ENCODE peak calls at places on chromosomes 2 and 18, in eight cellular contexts. X is B cell, Q is colonic mucosa, C is dorsolateral prefrontal cortex, Y is mesothelial cell of epicardium, D is brain microvascular endothelial cell, B is OCI-LY7, U is right lobe of liver. S is an unnamed sample.

GRCh38 chr2:239239607-239240479 is 161.0 kb downstream of the HDAC4 start:
- DNase-seq in X (no peak), Q (no peak), C (no peak), Y (no peak), D (no peak), B (no peak), U (peak), S (peak)

GRCh38 chr2:163681765-163682164 is 54.0 kb downstream of the FIGN start:
- DNase-seq in X (no peak), Q (no peak), C (no peak), Y (no peak), D (no peak), B (no peak), U (no peak), S (no peak)

GRCh38 chr2:194319222-194319992 is 1337.6 kb upstream of the SLC39A10 start:
- DNase-seq in X (no peak), Q (no peak), C (no peak), Y (no peak), D (no peak), B (peak), U (no peak), S (no peak)

GRCh38 chr2:72035518-72036172 is 112.0 kb downstream of the CYP26B1 start:
- DNase-seq in X (no peak), Q (no peak), C (no peak), Y (no peak), D (peak), B (no peak), U (no peak), S (peak)

GRCh38 chr2:238873401-238873801 is 25.5 kb downstream of the TWIST2 start:
- DNase-seq in X (no peak), Q (no peak), C (no peak), Y (no peak), D (no peak), B (no peak), U (no peak), S (no peak)

GRCh38 chr2:175203621-175204496 is 22.3 kb upstream of the ATP5MC3 start:
- DNase-seq in X (no peak), Q (peak), C (peak), Y (peak), D (peak), B (peak), U (peak), S (no peak)

GRCh38 chr2:30758315-30758714 is 48.9 kb downstream of the CAPN13 start:
- DNase-seq in X (no peak), Q (no peak), C (no peak), Y (no peak), D (no peak), B (no peak), U (peak), S (no peak)

GRCh38 chr2:105712981-105713596 is 31.6 kb upstream of the NCK2 start:
- DNase-seq in X (no peak), Q (no peak), C (no peak), Y (no peak), D (no peak), B (no peak), U (no peak), S (no peak)

GRCh38 chr2:48118895-48119294 is 212.6 kb upstream of the FBXO11 start:
- DNase-seq in X (no peak), Q (no peak), C (no peak), Y (no peak), D (no peak), B (no peak), U (no peak), S (no peak)

GRCh38 chr2:222907790-222908431 is 47.1 kb downstream of the ACSL3 start:
- DNase-seq in X (no peak), Q (no peak), C (no peak), Y (no peak), D (no peak), B (no peak), U (no peak), S (no peak)

DNA sequence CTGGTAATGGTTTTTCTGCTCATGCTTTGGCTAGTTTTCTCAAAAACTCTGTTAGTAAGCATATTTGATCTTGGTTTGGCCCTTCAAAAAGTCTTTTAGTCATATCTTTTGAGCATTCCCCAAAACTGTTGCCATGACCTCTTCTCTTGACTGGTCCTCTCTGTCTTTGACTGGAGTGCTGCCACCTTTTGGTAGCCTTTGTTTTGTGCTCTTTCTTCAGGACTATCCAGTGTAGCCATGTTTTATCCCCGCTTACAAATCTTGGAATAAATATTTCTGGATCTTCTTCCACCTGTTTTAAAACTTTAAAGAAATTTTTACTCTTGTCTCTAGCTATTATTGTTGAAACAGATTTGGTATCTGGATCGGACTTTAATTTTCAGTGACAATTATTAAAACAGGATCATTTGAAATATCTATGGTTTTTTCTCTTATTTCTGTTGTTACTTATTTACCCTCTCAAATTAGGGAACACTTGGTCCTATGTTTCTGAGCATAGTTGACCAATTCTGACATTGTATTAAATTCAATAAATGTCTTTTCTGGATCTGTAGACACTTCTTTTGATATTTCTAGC is 965 bp upstream of the ELOA2 start:
- DNase-seq in X (no peak), Q (peak), C (no peak), Y (no peak), D (peak), B (peak), U (no peak), S (no peak)
- TF ChIP-seq CTCF in X (no peak), Q (no peak), C (no peak), Y (no peak), D (peak), B (peak), U (peak), S (peak)

GRCh38 chr2:74917702-74918619 is 40.5 kb upstream of the POLE4 start:
- DNase-seq in X (no peak), Q (no peak), C (no peak), Y (no peak), D (peak), B (no peak), U (no peak), S (no peak)

GRCh38 chr2:74921236-74921736 is 37.2 kb upstream of the POLE4 start:
- DNase-seq in X (no peak), Q (no peak), C (no peak), Y (no peak), D (no peak), B (no peak), U (no peak), S (no peak)

GRCh38 chr2:74922592-74923227 is 35.7 kb upstream of the POLE4 start:
- DNase-seq in X (no peak), Q (no peak), C (no peak), Y (no peak), D (no peak), B (no peak), U (no peak), S (no peak)

GRCh38 chr2:74916394-74916793 is 42.0 kb upstream of the POLE4 start:
- DNase-seq in X (no peak), Q (no peak), C (no peak), Y (no peak), D (no peak), B (no peak), U (no peak), S (no peak)

DNA sequence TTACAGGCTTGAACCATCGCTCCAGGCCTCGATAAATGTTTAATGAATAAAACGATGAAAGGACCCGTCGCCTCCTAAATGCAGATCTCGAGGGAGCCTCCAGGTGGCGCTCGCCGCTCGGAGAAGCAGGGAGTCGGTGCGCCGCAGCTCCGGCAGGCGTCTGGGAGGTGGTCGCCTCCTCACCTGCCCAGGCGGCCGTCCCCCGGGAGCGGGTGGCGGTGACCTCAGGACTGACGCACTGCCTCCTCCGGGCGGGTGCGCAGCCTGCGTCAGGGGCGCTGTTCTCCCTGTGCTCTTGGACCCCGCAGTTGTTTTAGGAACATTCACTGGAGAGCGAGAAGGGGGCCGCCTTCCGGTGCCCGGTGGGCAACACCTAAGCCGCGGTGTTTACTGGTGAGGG is 38.6 kb upstream of the POLE4 start:
- DNase-seq in X (peak), Q (peak), C (peak), Y (peak), D (peak), B (peak), U (peak), S (peak)
- TF ChIP-seq CTCF in X (peak), Q (peak), C (peak), Y (peak), D (peak), B (peak), U (peak), S (peak)

GRCh38 chr2:27442282-27442980 is at the start of gene KRTCAP3:
- DNase-seq in X (peak), Q (peak), C (no peak), Y (peak), D (no peak), B (peak), U (peak), S (no peak)

GRCh38 chr2:27445155-27445554 is 3.0 kb downstream of the KRTCAP3 start:
- DNase-seq in X (no peak), Q (no peak), C (no peak), Y (no peak), D (no peak), B (no peak), U (no peak), S (no peak)

GRCh38 chr2:27441226-27441926 is 805 bp upstream of the KRTCAP3 start:
- DNase-seq in X (no peak), Q (no peak), C (no peak), Y (no peak), D (no peak), B (no peak), U (no peak), S (no peak)

GRCh38 chr2:27442981-27443323 is 771 bp downstream of the KRTCAP3 start:
- DNase-seq in X (no peak), Q (peak), C (no peak), Y (no peak), D (no peak), B (no peak), U (no peak), S (no peak)

DNA sequence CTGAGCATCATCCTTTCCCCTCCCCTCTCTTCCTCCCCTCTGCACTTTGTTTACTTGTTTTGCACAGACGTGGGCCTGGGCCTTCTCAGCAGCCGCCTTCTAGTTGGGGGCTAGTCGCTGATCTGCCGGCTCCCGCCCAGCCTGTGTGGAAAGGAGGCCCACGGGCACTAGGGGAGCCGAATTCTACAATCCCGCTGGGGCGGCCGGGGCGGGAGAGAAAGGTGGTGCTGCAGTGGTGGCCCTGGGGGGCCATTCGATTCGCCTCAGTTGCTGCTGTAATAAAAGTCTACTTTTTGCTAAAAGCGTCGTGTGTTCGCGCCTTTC is 261 bp upstream of the KRTCAP3 start:
- DNase-seq in X (no peak), Q (no peak), C (no peak), Y (no peak), D (no peak), B (no peak), U (no peak), S (no peak)
- TF ChIP-seq CTCF in X (peak), Q (no peak), C (no peak), Y (no peak), D (peak), B (peak), U (no peak), S (no peak)

GRCh38 chr2:116692988-116693387 is 1121.5 kb upstream of the DDX18 start:
- DNase-seq in X (no peak), Q (no peak), C (no peak), Y (no peak), D (no peak), B (no peak), U (no peak), S (no peak)

GRCh38 chr2:116696903-116697302 is 1117.6 kb upstream of the DDX18 start:
- DNase-seq in X (no peak), Q (no peak), C (no peak), Y (no peak), D (no peak), B (no peak), U (no peak), S (no peak)

DNA sequence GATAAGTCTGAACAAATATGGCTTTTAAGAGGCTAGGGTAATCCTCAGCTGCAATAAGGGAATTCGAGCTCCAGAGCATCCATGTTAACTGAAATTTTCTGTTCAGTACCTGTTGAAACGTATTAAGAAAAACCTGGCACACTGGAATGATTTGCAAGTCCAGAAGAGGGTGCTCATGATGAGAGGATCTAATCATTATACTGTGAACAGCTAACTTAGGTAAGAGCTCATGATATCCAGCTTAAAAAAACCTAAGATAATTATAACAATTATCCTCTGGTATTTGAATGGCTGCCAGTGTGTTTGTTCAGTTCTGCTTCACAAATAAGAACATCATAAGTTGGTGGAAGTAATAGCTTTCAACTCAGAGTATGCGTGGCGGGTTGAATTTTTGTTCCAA is 1118.3 kb upstream of the DDX18 start:
- DNase-seq in X (no peak), Q (no peak), C (no peak), Y (no peak), D (no peak), B (no peak), U (no peak), S (no peak)
- TF ChIP-seq CTCF in X (no peak), Q (no peak), C (no peak), Y (no peak), D (no peak), B (no peak), U (no peak), S (no peak)

GRCh38 chr2:68487773-68488355 is 20.5 kb downstream of the APLF start:
- DNase-seq in X (peak), Q (no peak), C (no peak), Y (no peak), D (no peak), B (peak), U (no peak), S (no peak)

GRCh38 chr2:68491582-68491981 is 24.2 kb downstream of the APLF start:
- DNase-seq in X (no peak), Q (no peak), C (no peak), Y (no peak), D (no peak), B (no peak), U (no peak), S (no peak)

DNA sequence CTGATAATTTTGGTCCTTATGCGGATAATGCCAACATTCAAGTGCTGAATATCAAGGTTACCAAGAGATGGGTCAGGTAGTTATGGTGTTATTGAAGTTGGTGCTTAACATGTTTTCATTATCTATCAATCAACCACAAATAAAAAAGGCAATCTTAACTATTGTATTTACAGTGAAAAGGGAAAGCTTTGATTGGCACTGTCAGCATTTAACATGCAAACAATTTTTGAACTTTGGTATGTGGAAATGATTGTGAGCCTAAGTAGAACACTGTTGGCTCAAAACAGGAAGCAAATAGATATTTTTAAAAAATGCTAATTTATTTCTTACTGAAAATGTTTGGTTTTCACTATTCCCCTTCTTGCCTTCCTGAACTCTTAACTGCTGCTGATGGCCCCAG is 21.9 kb downstream of the APLF start:
- DNase-seq in X (no peak), Q (no peak), C (no peak), Y (no peak), D (no peak), B (no peak), U (no peak), S (no peak)
- TF ChIP-seq CTCF in X (no peak), Q (no peak), C (no peak), Y (no peak), D (no peak), B (no peak), U (no peak), S (no peak)

GRCh38 chr18:23077493-23078256 is 57.6 kb upstream of the CABLES1 start:
- DNase-seq in X (no peak), Q (no peak), C (no peak), Y (no peak), D (no peak), B (peak), U (no peak), S (no peak)
- TF ChIP-seq CTCF in X (no peak), Q (peak), C (no peak), Y (no peak), D (peak), B (peak), U (peak), S (peak)